ENCODE peak calls at places on chromosomes 2 and 18, in ten cellular contexts. N, C, M, L, K, G, T, B, E and I are unnamed samples.

GRCh38 chr18:9804517-9805104 is 81.2 kb upstream of the TXNDC2 start:
- DNase-seq in N (no peak), C (no peak), M (no peak), L (no peak), K (no peak), G (peak), T (no peak), B (no peak), E (no peak), I (no peak)

GRCh38 chr2:211344289-211344688 is 787.9 kb downstream of the CPS1 start:
- DNase-seq in N (no peak), C (no peak), M (no peak), L (no peak), K (no peak), G (no peak), T (no peak), B (no peak), E (no peak), I (no peak)

GRCh38 chr18:74230922-74231714 is 60.6 kb downstream of the CYB5A start:
- DNase-seq in N (no peak), C (no peak), M (no peak), L (no peak), K (no peak), G (no peak), T (peak), B (no peak), E (no peak), I (no peak)

GRCh38 chr2:207869784-207870778 is 100.4 kb upstream of the FZD5 start:
- DNase-seq in N (peak), C (no peak), M (peak), L (no peak), K (peak), G (no peak), T (peak), B (no peak), E (peak), I (no peak)

GRCh38 chr2:233354971-233355574 is 779 bp downstream of the DGKD start:
- DNase-seq in N (peak), C (no peak), M (peak), L (no peak), K (peak), G (no peak), T (no peak), B (peak), E (no peak), I (peak)

GRCh38 chr2:176490061-176490861 is 221.0 kb downstream of the MTX2 start:
- DNase-seq in N (no peak), C (no peak), M (peak), L (no peak), K (no peak), G (peak), T (peak), B (no peak), E (no peak), I (no peak)

GRCh38 chr18:292271-292670 is 24.4 kb upstream of the THOC1 start:
- DNase-seq in N (peak), C (no peak), M (no peak), L (no peak), K (no peak), G (no peak), T (no peak), B (no peak), E (no peak), I (no peak)

GRCh38 chr2:23423062-23423872 is 38.3 kb downstream of the KLHL29 start:
- DNase-seq in N (no peak), C (no peak), M (no peak), L (peak), K (no peak), G (no peak), T (no peak), B (no peak), E (no peak), I (no peak)

GRCh38 chr2:98869272-98869641 is 66.8 kb downstream of the CRACDL start:
- DNase-seq in N (no peak), C (no peak), M (no peak), L (no peak), K (no peak), G (no peak), T (no peak), B (peak), E (no peak), I (no peak)

GRCh38 chr2:25279091-25279651 is 62.6 kb downstream of the DNMT3A start:
- DNase-seq in N (peak), C (peak), M (peak), L (peak), K (peak), G (peak), T (no peak), B (peak), E (no peak), I (peak)

GRCh38 chr2:46299365-46300263 is 2.4 kb downstream of the EPAS1 start:
- DNase-seq in N (peak), C (no peak), M (peak), L (peak), K (no peak), G (peak), T (peak), B (peak), E (no peak), I (peak)

GRCh38 chr2:226452768-226453167 is 346.9 kb downstream of the IRS1 start:
- DNase-seq in N (no peak), C (no peak), M (no peak), L (no peak), K (no peak), G (no peak), T (no peak), B (no peak), E (no peak), I (no peak)

GRCh38 chr2:65731476-65731875 is 299.1 kb upstream of the SPRED2 start:
- DNase-seq in N (no peak), C (no peak), M (no peak), L (no peak), K (no peak), G (no peak), T (no peak), B (no peak), E (no peak), I (no peak)

GRCh38 chr18:21702602-21703001 is 2.0 kb downstream of the ABHD3 start:
- DNase-seq in N (no peak), C (no peak), M (no peak), L (no peak), K (no peak), G (no peak), T (no peak), B (no peak), E (no peak), I (no peak)

GRCh38 chr2:150145312-150145711 is 342.2 kb downstream of the RND3 start:
- DNase-seq in N (no peak), C (no peak), M (no peak), L (no peak), K (no peak), G (no peak), T (no peak), B (no peak), E (no peak), I (no peak)

GRCh38 chr2:13481201-13481600 is 764.5 kb downstream of the TRIB2 start:
- DNase-seq in N (no peak), C (no peak), M (no peak), L (no peak), K (no peak), G (no peak), T (no peak), B (no peak), E (no peak), I (no peak)

GRCh38 chr2:54845514-54845913 is 122.1 kb downstream of the EML6 start:
- DNase-seq in N (peak), C (peak), M (peak), L (no peak), K (peak), G (no peak), T (no peak), B (no peak), E (no peak), I (no peak)

GRCh38 chr2:203891474-203891873 is 23.9 kb downstream of the CTLA4 start:
- DNase-seq in N (no peak), C (no peak), M (peak), L (no peak), K (no peak), G (no peak), T (no peak), B (no peak), E (no peak), I (peak)

GRCh38 chr2:28451793-28452533 is 43.9 kb upstream of the PLB1 start:
- DNase-seq in N (no peak), C (no peak), M (no peak), L (no peak), K (no peak), G (no peak), T (no peak), B (no peak), E (no peak), I (no peak)

GRCh38 chr2:189347540-189347939 is 93.7 kb upstream of the WDR75 start:
- DNase-seq in N (peak), C (peak), M (peak), L (peak), K (peak), G (no peak), T (peak), B (peak), E (peak), I (peak)

GRCh38 chr2:179106342-179107178 is 56.6 kb upstream of the CCDC141 start:
- DNase-seq in N (peak), C (no peak), M (peak), L (peak), K (peak), G (peak), T (no peak), B (no peak), E (peak), I (peak)

GRCh38 chr2:168097431-168097830 is 150.0 kb downstream of the STK39 start:
- DNase-seq in N (no peak), C (no peak), M (no peak), L (no peak), K (no peak), G (no peak), T (no peak), B (peak), E (no peak), I (no peak)

GRCh38 chr2:152505495-152505906 is 170.5 kb downstream of the FMNL2 start:
- DNase-seq in N (peak), C (peak), M (no peak), L (peak), K (peak), G (peak), T (peak), B (no peak), E (no peak), I (no peak)

GRCh38 chr18:79139206-79139605 is 70.0 kb downstream of the ATP9B start:
- DNase-seq in N (no peak), C (no peak), M (peak), L (no peak), K (no peak), G (no peak), T (no peak), B (no peak), E (no peak), I (peak)

GRCh38 chr2:237682151-237682550 is 54.8 kb downstream of the LRRFIP1 start:
- DNase-seq in N (no peak), C (no peak), M (no peak), L (peak), K (no peak), G (no peak), T (no peak), B (no peak), E (no peak), I (no peak)

GRCh38 chr18:48795696-48796095 is 155.1 kb downstream of the SMAD7 start:
- DNase-seq in N (no peak), C (no peak), M (no peak), L (no peak), K (no peak), G (no peak), T (no peak), B (no peak), E (no peak), I (no peak)

GRCh38 chr18:13558132-13558531 is 168.2 kb downstream of the FAM210A start:
- DNase-seq in N (peak), C (peak), M (peak), L (peak), K (peak), G (no peak), T (no peak), B (peak), E (no peak), I (peak)

GRCh38 chr18:62880673-62881364 is 165.5 kb downstream of the PHLPP1 start:
- DNase-seq in N (no peak), C (no peak), M (no peak), L (no peak), K (no peak), G (no peak), T (no peak), B (no peak), E (no peak), I (no peak)

GRCh38 chr2:194166818-194167217 is 1490.2 kb upstream of the SLC39A10 start:
- DNase-seq in N (peak), C (no peak), M (peak), L (no peak), K (peak), G (no peak), T (no peak), B (no peak), E (no peak), I (peak)

DNA sequence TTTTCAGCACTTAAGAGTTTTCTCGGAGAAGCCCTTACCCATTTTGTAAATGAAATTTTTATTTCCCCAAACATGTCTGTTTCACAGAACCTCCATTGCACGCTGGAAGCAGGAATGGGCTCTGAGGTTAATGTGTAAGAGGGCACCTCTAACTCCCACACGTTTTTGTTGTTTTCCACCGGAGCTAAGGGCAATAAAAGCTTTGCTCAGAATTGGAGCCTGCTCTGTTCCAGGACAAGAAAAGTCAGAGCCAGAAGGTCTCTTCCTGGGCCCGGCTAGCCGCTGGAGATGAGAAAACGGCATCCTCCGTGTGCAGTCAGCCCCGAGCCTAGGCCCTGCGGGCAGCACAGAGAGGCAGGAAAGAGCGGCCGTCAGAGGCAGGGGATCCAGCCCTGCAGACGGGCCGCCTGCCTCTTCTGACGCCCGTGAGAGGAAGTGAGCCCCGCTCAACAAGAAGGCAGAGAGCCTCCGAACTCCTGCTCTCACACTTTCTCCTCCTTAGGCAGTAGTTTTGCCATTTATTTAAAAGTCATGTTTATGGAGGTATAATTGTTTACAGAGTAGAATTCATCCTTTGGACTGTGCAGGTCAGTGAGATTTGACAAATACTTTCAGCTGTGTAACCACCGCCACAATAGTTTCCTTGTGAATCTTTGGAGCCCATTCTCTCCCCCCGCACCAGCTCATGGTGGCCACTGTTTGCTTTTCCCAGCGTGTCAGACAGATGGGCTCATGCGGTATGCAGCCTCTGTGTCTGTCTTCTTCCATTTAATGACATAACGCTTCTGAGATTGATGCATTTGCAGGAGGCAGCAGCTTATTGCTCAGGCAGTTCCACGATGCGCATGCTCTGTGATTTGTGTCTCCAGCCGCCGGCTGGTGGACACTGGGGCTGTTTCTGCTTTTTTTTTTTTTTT is 117.3 kb downstream of the GALR1 start:
- DNase-seq in N (no peak), C (no peak), M (peak), L (no peak), K (no peak), G (no peak), T (no peak), B (no peak), E (no peak), I (no peak)
- TF ChIP-seq CTCF in N (no peak), C (no peak), M (no peak), L (no peak), K (no peak), G (no peak), T (no peak), B (no peak), E (no peak), I (no peak)

GRCh38 chr2:86770816-86771215 is 19.9 kb downstream of the CD8A start:
- DNase-seq in N (no peak), C (no peak), M (no peak), L (no peak), K (no peak), G (no peak), T (no peak), B (no peak), E (no peak), I (no peak)
- TF ChIP-seq CTCF in N (no peak), C (no peak), M (no peak), L (no peak), K (no peak), G (no peak), T (no peak), B (no peak), E (no peak), I (no peak)

GRCh38 chr2:80256396-80257167 is 48.0 kb downstream of the LRRTM1 start:
- DNase-seq in N (peak), C (no peak), M (peak), L (no peak), K (peak), G (no peak), T (no peak), B (peak), E (no peak), I (no peak)
- TF ChIP-seq CTCF in N (peak), C (no peak), M (peak), L (no peak), K (peak), G (no peak), T (peak), B (peak), E (peak), I (no peak)

GRCh38 chr2:122516775-122517174 is 761.3 kb downstream of the TSN start:
- DNase-seq in N (no peak), C (no peak), M (no peak), L (no peak), K (no peak), G (no peak), T (no peak), B (no peak), E (no peak), I (no peak)
- TF ChIP-seq CTCF in N (no peak), C (no peak), M (no peak), L (no peak), K (no peak), G (no peak), T (no peak), B (no peak), E (no peak), I (no peak)

GRCh38 chr2:223697316-223697875 is 95.2 kb upstream of the SCG2 start:
- DNase-seq in N (peak), C (no peak), M (peak), L (no peak), K (no peak), G (no peak), T (no peak), B (no peak), E (no peak), I (no peak)

GRCh38 chr2:223696719-223697118 is 94.6 kb upstream of the SCG2 start:
- DNase-seq in N (peak), C (no peak), M (no peak), L (no peak), K (no peak), G (no peak), T (no peak), B (no peak), E (no peak), I (no peak)

GRCh38 chr2:223697921-223698645 is 95.9 kb upstream of the SCG2 start:
- DNase-seq in N (no peak), C (no peak), M (no peak), L (no peak), K (no peak), G (no peak), T (no peak), B (no peak), E (no peak), I (no peak)

GRCh38 chr2:223688094-223688835 is 86.1 kb upstream of the SCG2 start:
- DNase-seq in N (no peak), C (no peak), M (no peak), L (no peak), K (no peak), G (no peak), T (no peak), B (no peak), E (no peak), I (no peak)

GRCh38 chr2:223692227-223692947 is 90.2 kb upstream of the SCG2 start:
- DNase-seq in N (peak), C (no peak), M (peak), L (no peak), K (no peak), G (no peak), T (peak), B (peak), E (no peak), I (peak)
- TF ChIP-seq CTCF in N (peak), C (peak), M (peak), L (no peak), K (peak), G (peak), T (peak), B (peak), E (peak), I (peak)

GRCh38 chr18:50582500-50582899 is 22.6 kb downstream of the MAPK4 start:
- DNase-seq in N (no peak), C (no peak), M (no peak), L (no peak), K (no peak), G (peak), T (no peak), B (no peak), E (no peak), I (no peak)

GRCh38 chr18:50581517-50581916 is 21.6 kb downstream of the MAPK4 start:
- DNase-seq in N (no peak), C (no peak), M (no peak), L (no peak), K (no peak), G (no peak), T (no peak), B (no peak), E (no peak), I (no peak)

GRCh38 chr18:50590625-50591024 is 30.7 kb downstream of the MAPK4 start:
- DNase-seq in N (no peak), C (no peak), M (no peak), L (no peak), K (no peak), G (no peak), T (no peak), B (peak), E (no peak), I (no peak)

DNA sequence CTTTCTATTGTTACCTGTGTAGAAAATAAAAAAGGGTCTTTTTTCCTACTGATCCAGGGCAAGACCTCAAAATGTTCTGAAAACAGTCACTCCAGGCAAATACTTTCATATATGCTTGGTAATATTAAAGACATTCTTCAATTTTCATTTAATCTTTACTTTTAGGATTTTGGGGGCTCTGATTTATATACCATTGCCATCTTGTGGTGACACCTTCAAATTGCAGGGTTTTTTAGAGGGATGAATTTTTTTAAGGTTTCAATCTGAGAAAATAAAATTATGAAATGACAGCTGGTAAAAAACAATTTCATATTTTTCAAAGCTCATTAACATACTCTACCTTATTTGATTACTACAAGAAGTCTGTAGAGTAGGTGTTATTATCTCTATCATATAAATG is 26.8 kb downstream of the MAPK4 start:
- DNase-seq in N (no peak), C (no peak), M (no peak), L (no peak), K (no peak), G (no peak), T (no peak), B (no peak), E (no peak), I (no peak)
- TF ChIP-seq CTCF in N (peak), C (no peak), M (no peak), L (no peak), K (no peak), G (no peak), T (peak), B (peak), E (no peak), I (peak)

GRCh38 chr2:105570326-105570725 is 171.5 kb upstream of the FHL2 start:
- DNase-seq in N (no peak), C (no peak), M (no peak), L (no peak), K (no peak), G (no peak), T (no peak), B (no peak), E (no peak), I (no peak)

GRCh38 chr2:105571445-105571987 is 172.7 kb upstream of the FHL2 start:
- DNase-seq in N (no peak), C (peak), M (no peak), L (no peak), K (peak), G (no peak), T (no peak), B (no peak), E (no peak), I (no peak)

GRCh38 chr2:105568323-105568610 is 169.4 kb upstream of the FHL2 start:
- DNase-seq in N (no peak), C (no peak), M (peak), L (no peak), K (no peak), G (no peak), T (no peak), B (peak), E (no peak), I (no peak)

GRCh38 chr2:105569616-105570015 is 170.8 kb upstream of the FHL2 start:
- DNase-seq in N (no peak), C (no peak), M (no peak), L (no peak), K (no peak), G (no peak), T (no peak), B (no peak), E (no peak), I (no peak)

DNA sequence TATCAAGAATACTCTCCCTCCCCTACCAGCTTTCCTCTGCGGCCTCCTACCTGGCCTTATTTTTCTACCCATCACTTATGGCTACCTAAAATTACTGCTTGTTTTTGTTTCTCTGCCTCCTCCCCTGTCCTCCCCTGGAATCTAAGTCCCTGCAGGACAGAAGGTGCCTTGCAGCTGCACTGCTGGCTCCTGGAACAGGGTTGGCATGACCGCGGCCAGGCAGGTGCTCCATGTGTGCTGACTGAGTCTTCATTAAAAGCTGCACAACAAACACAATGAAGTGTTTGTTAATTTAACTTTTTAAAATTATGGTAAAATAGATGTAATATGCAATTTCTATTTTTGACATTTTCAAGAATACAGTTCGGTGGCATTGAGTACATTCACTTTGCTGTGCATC is 171.9 kb upstream of the FHL2 start:
- DNase-seq in N (no peak), C (no peak), M (no peak), L (no peak), K (no peak), G (no peak), T (no peak), B (no peak), E (no peak), I (no peak)
- TF ChIP-seq CTCF in N (no peak), C (no peak), M (no peak), L (no peak), K (no peak), G (no peak), T (no peak), B (no peak), E (no peak), I (no peak)